ENCODE peak calls at places on chromosomes 11 and 22, in six cellular contexts. Y is HCEC 1CT, B is left colon, M is NCI-H1092, L is T-helper 2 cell, C is AG04450. Q is an unnamed sample.

GRCh38 chr11:77801477-77801876 is 19.0 kb downstream of the RSF1 start:
- DNase-seq in Y (no peak), B (no peak), M (no peak), L (no peak), C (no peak), Q (no peak)

GRCh38 chr11:34379081-34379480 is 21.3 kb upstream of the ABTB2 start:
- DNase-seq in Y (peak; percentile 62), B (no peak), M (no peak), L (no peak), C (no peak), Q (peak; percentile 45)

GRCh38 chr22:47188337-47189055 is 426.0 kb downstream of the TBC1D22A start:
- DNase-seq in Y (no peak), B (no peak), M (no peak), L (no peak), C (no peak), Q (no peak)

GRCh38 chr11:3140291-3140603 is 24.9 kb downstream of the OSBPL5 start:
- DNase-seq in Y (no peak), B (no peak), M (no peak), L (no peak), C (no peak), Q (no peak)

GRCh38 chr11:35619754-35620640 is 1.7 kb downstream of the FJX1 start:
- DNase-seq in Y (peak; percentile 57), B (no peak), M (peak; percentile 46), L (no peak), C (no peak), Q (no peak)

GRCh38 chr22:49023161-49023878 is 804.4 kb downstream of the BRD1 start:
- DNase-seq in Y (no peak), B (peak; percentile 10), M (no peak), L (no peak), C (no peak), Q (no peak)

GRCh38 chr11:121672630-121673487 is 220.1 kb upstream of the SORL1-AS1 start:
- DNase-seq in Y (no peak), B (peak; percentile 45), M (no peak), L (no peak), C (no peak), Q (no peak)

GRCh38 chr11:113256431-113257227 is 57.8 kb upstream of the TTC12 start:
- DNase-seq in Y (no peak), B (no peak), M (no peak), L (no peak), C (no peak), Q (no peak)

GRCh38 chr11:118212131-118212725 is 12.6 kb downstream of the JAML start:
- DNase-seq in Y (no peak), B (no peak), M (no peak), L (no peak), C (no peak), Q (no peak)

GRCh38 chr11:76744186-76745058 is 38.7 kb upstream of the TSKU start:
- DNase-seq in Y (no peak), B (no peak), M (no peak), L (no peak), C (no peak), Q (no peak)

GRCh38 chr22:19710020-19710768 is 4.1 kb upstream of the SEPTIN5 start:
- DNase-seq in Y (no peak), B (no peak), M (no peak), L (no peak), C (no peak), Q (no peak)

GRCh38 chr11:20363500-20364411 is at the start of gene HTATIP2:
- DNase-seq in Y (peak; percentile 52), B (peak; percentile 76), M (peak; percentile 17), L (peak; percentile 53), C (no peak), Q (no peak)

GRCh38 chr11:105867742-105868141 is 154.3 kb downstream of the MSANTD4 start:
- DNase-seq in Y (no peak), B (no peak), M (no peak), L (no peak), C (no peak), Q (no peak)

GRCh38 chr11:104098132-104098531 is 61.7 kb downstream of the DDI1 start:
- DNase-seq in Y (no peak), B (no peak), M (no peak), L (no peak), C (no peak), Q (no peak)

GRCh38 chr11:111402411-111402810 is 23.3 kb upstream of the POU2AF1 start:
- DNase-seq in Y (no peak), B (no peak), M (peak; percentile 92), L (no peak), C (no peak), Q (no peak)

GRCh38 chr11:112805658-112806057 is 155.6 kb upstream of the NCAM1 start:
- DNase-seq in Y (no peak), B (no peak), M (no peak), L (no peak), C (no peak), Q (no peak)

GRCh38 chr11:59765068-59765770 is 10.0 kb downstream of the STX3 start:
- DNase-seq in Y (no peak), B (peak; percentile 48), M (no peak), L (no peak), C (no peak), Q (no peak)

GRCh38 chr11:128701936-128702335 is 8.1 kb downstream of the FLI1 start:
- DNase-seq in Y (no peak), B (no peak), M (no peak), L (no peak), C (no peak), Q (no peak)

GRCh38 chr11:121651267-121651625 is 198.5 kb upstream of the SORL1-AS1 start:
- DNase-seq in Y (no peak), B (no peak), M (no peak), L (no peak), C (no peak), Q (no peak)

GRCh38 chr11:2271077-2271326 is 614 bp upstream of the ASCL2 start:
- DNase-seq in Y (no peak), B (peak; percentile 44), M (no peak), L (no peak), C (no peak), Q (no peak)

GRCh38 chr22:19691721-19692341 is 22.5 kb upstream of the SEPTIN5 start:
- DNase-seq in Y (peak; percentile 3), B (no peak), M (no peak), L (no peak), C (peak; percentile 26), Q (no peak)

GRCh38 chr11:132704796-132705375 is 827.4 kb downstream of the OPCML start:
- DNase-seq in Y (no peak), B (no peak), M (no peak), L (no peak), C (no peak), Q (no peak)

GRCh38 chr11:117931331-117931950 is 2.2 kb upstream of the TMPRSS13 start:
- DNase-seq in Y (no peak), B (no peak), M (no peak), L (no peak), C (no peak), Q (no peak)

GRCh38 chr22:42314709-42315391 is 44.4 kb upstream of the TCF20 start:
- DNase-seq in Y (no peak), B (no peak), M (no peak), L (no peak), C (no peak), Q (no peak)

GRCh38 chr22:38262051-38262795 is 10.6 kb downstream of the TMEM184B start:
- DNase-seq in Y (peak; percentile 36), B (peak; percentile 66), M (peak; percentile 4), L (no peak), C (no peak), Q (no peak)

GRCh38 chr22:11605468-11605981 is 3922.5 kb upstream of the OR11H1 start:
- DNase-seq in Y (no peak), B (no peak), M (no peak), L (no peak), C (no peak), Q (no peak)

GRCh38 chr11:12066056-12066798 is 44.2 kb upstream of the MICAL2 start:
- DNase-seq in Y (peak; percentile 97), B (no peak), M (no peak), L (no peak), C (peak; percentile 83), Q (no peak)

GRCh38 chr11:17544181-17544622 is at the start of gene USH1C:
- DNase-seq in Y (no peak), B (peak; percentile 66), M (no peak), L (no peak), C (no peak), Q (no peak)

GRCh38 chr11:77108436-77108835 is 5.8 kb downstream of the OMP start:
- DNase-seq in Y (no peak), B (no peak), M (no peak), L (no peak), C (no peak), Q (no peak)

GRCh38 chr22:50252081-50253045 is 1.3 kb upstream of the HDAC10 start:
- DNase-seq in Y (peak; percentile 59), B (peak; percentile 78), M (no peak), L (no peak), C (no peak), Q (peak; percentile 59)

GRCh38 chr11:40797981-40798380 is 661.5 kb downstream of the LRRC4C start:
- DNase-seq in Y (no peak), B (no peak), M (no peak), L (no peak), C (no peak), Q (no peak)

GRCh38 chr11:30346068-30346688 is 23.3 kb downstream of the ARL14EP start:
- DNase-seq in Y (peak; percentile 23), B (no peak), M (peak; percentile 36), L (no peak), C (peak; percentile 15), Q (peak; percentile 31)

GRCh38 chr22:38704568-38705234 is 1.0 kb upstream of the GTPBP1 start:
- DNase-seq in Y (no peak), B (peak; percentile 21), M (no peak), L (no peak), C (no peak), Q (no peak)

Q was measured in GDM1.